ENCODE peak calls at places on chromosome 10, in six cellular contexts. One of them, this sample, is unnamed.

GRCh38 chr10:101032637-101033201 is 1.7 kb downstream of the SFXN3 start:
- DNase-seq in pancreas: no peak
- DNase-seq in transverse colon: no peak
- DNase-seq in left ventricle myocardium inferior: peak; percentile 57
- DNase-seq in PC-9: peak; percentile 63
- DNase-seq in GM23248: peak; percentile 94
- DNase-seq in this sample: no peak

GRCh38 chr10:11104772-11105675 is 87.4 kb downstream of the CELF2 start:
- DNase-seq in pancreas: no peak
- DNase-seq in transverse colon: no peak
- DNase-seq in left ventricle myocardium inferior: no peak
- DNase-seq in PC-9: no peak
- DNase-seq in GM23248: no peak
- DNase-seq in this sample: no peak

GRCh38 chr10:79487296-79488194 is 24.8 kb upstream of the EIF5AL1 start:
- DNase-seq in pancreas: peak; percentile 68
- DNase-seq in transverse colon: peak; percentile 54
- DNase-seq in left ventricle myocardium inferior: peak; percentile 43
- DNase-seq in PC-9: peak; percentile 57
- DNase-seq in GM23248: peak; percentile 75
- DNase-seq in this sample: peak; percentile 65

GRCh38 chr10:65950075-65950474 is 975.8 kb upstream of the LRRTM3 start:
- DNase-seq in pancreas: no peak
- DNase-seq in transverse colon: no peak
- DNase-seq in left ventricle myocardium inferior: no peak
- DNase-seq in PC-9: no peak
- DNase-seq in GM23248: no peak
- DNase-seq in this sample: no peak

GRCh38 chr10:131845505-131846223 is 55.1 kb upstream of the PPP2R2D start:
- DNase-seq in pancreas: no peak
- DNase-seq in transverse colon: no peak
- DNase-seq in left ventricle myocardium inferior: no peak
- DNase-seq in PC-9: no peak
- DNase-seq in GM23248: no peak
- DNase-seq in this sample: no peak

GRCh38 chr10:34013235-34013634 is 678.8 kb upstream of the NRP1 start:
- DNase-seq in pancreas: no peak
- DNase-seq in transverse colon: no peak
- DNase-seq in left ventricle myocardium inferior: no peak
- DNase-seq in PC-9: no peak
- DNase-seq in GM23248: no peak
- DNase-seq in this sample: no peak

GRCh38 chr10:72186633-72187330 is 29.0 kb upstream of the ANAPC16 start:
- DNase-seq in pancreas: no peak
- DNase-seq in transverse colon: peak; percentile 15
- DNase-seq in left ventricle myocardium inferior: no peak
- DNase-seq in PC-9: no peak
- DNase-seq in GM23248: peak; percentile 87
- DNase-seq in this sample: no peak

GRCh38 chr10:24618401-24618800 is 105.3 kb downstream of the ARHGAP21 start:
- DNase-seq in pancreas: no peak
- DNase-seq in transverse colon: no peak
- DNase-seq in left ventricle myocardium inferior: no peak
- DNase-seq in PC-9: peak; percentile 46
- DNase-seq in GM23248: no peak
- DNase-seq in this sample: no peak

GRCh38 chr10:59724098-59724938 is 14.7 kb upstream of the SLC16A9 start:
- DNase-seq in pancreas: no peak
- DNase-seq in transverse colon: peak; percentile 37
- DNase-seq in left ventricle myocardium inferior: no peak
- DNase-seq in PC-9: no peak
- DNase-seq in GM23248: no peak
- DNase-seq in this sample: no peak

GRCh38 chr10:105266966-105267539 is 626.0 kb downstream of the SORCS3 start:
- DNase-seq in pancreas: no peak
- DNase-seq in transverse colon: no peak
- DNase-seq in left ventricle myocardium inferior: no peak
- DNase-seq in PC-9: no peak
- DNase-seq in GM23248: no peak
- DNase-seq in this sample: no peak

GRCh38 chr10:105258036-105258673 is 617.1 kb downstream of the SORCS3 start:
- DNase-seq in pancreas: no peak
- DNase-seq in transverse colon: no peak
- DNase-seq in left ventricle myocardium inferior: no peak
- DNase-seq in PC-9: no peak
- DNase-seq in GM23248: no peak
- DNase-seq in this sample: no peak

GRCh38 chr10:105258674-105259065 is 617.6 kb downstream of the SORCS3 start:
- DNase-seq in pancreas: no peak
- DNase-seq in transverse colon: no peak
- DNase-seq in left ventricle myocardium inferior: no peak
- DNase-seq in PC-9: no peak
- DNase-seq in GM23248: no peak
- DNase-seq in this sample: no peak

GRCh38 chr10:105259201-105259600 is 618.1 kb downstream of the SORCS3 start:
- DNase-seq in pancreas: no peak
- DNase-seq in transverse colon: no peak
- DNase-seq in left ventricle myocardium inferior: no peak
- DNase-seq in PC-9: no peak
- DNase-seq in GM23248: no peak
- DNase-seq in this sample: no peak

GRCh38 chr10:105262666-105263065 is 621.6 kb downstream of the SORCS3 start:
- DNase-seq in pancreas: no peak
- DNase-seq in transverse colon: no peak
- DNase-seq in left ventricle myocardium inferior: no peak
- DNase-seq in PC-9: no peak
- DNase-seq in GM23248: no peak
- DNase-seq in this sample: no peak
- H3K9me3 ChIP-seq in pancreas: no peaks in the 10 kb centered on the region
- H3K9me3 ChIP-seq in transverse colon: no peaks in the 10 kb centered on the region
- H3K9me3 ChIP-seq in left ventricle myocardium inferior: no peaks in the 10 kb centered on the region
- H3K9me3 ChIP-seq in PC-9: no peaks in the 10 kb centered on the region
- H3K9me3 ChIP-seq in GM23248: no peaks in the 10 kb centered on the region
- H3K9me3 ChIP-seq in this sample: no peaks in the 10 kb centered on the region

GRCh38 chr10:8392216-8392615 is 337.7 kb downstream of the GATA3 start:
- DNase-seq in pancreas: no peak
- DNase-seq in transverse colon: no peak
- DNase-seq in left ventricle myocardium inferior: no peak
- DNase-seq in PC-9: no peak
- DNase-seq in GM23248: peak; percentile 60
- DNase-seq in this sample: no peak
- H3K4me3 ChIP-seq in pancreas: no peak overlapping the region
- H3K4me3 ChIP-seq in transverse colon: no peak overlapping the region
- H3K4me3 ChIP-seq in left ventricle myocardium inferior: no peak overlapping the region
- H3K4me3 ChIP-seq in PC-9: no peak overlapping the region
- H3K4me3 ChIP-seq in GM23248: no peak overlapping the region
- H3K4me3 ChIP-seq in this sample: no peak overlapping the region

GRCh38 chr10:129593953-129594352 is 126.9 kb downstream of the MGMT start:
- DNase-seq in pancreas: no peak
- DNase-seq in transverse colon: no peak
- DNase-seq in left ventricle myocardium inferior: no peak
- DNase-seq in PC-9: no peak
- DNase-seq in GM23248: no peak
- DNase-seq in this sample: no peak

GRCh38 chr10:129594811-129595210 is 127.8 kb downstream of the MGMT start:
- DNase-seq in pancreas: no peak
- DNase-seq in transverse colon: no peak
- DNase-seq in left ventricle myocardium inferior: no peak
- DNase-seq in PC-9: no peak
- DNase-seq in GM23248: no peak
- DNase-seq in this sample: no peak

GRCh38 chr10:129583831-129584230 is 116.8 kb downstream of the MGMT start:
- DNase-seq in pancreas: no peak
- DNase-seq in transverse colon: no peak
- DNase-seq in left ventricle myocardium inferior: no peak
- DNase-seq in PC-9: no peak
- DNase-seq in GM23248: no peak
- DNase-seq in this sample: no peak

GRCh38 chr10:129586897-129587443 is 119.9 kb downstream of the MGMT start:
- DNase-seq in pancreas: no peak
- DNase-seq in transverse colon: no peak
- DNase-seq in left ventricle myocardium inferior: no peak
- DNase-seq in PC-9: no peak
- DNase-seq in GM23248: peak; percentile 23
- DNase-seq in this sample: no peak

GRCh38 chr10:129589546-129589945 is 122.5 kb downstream of the MGMT start:
- DNase-seq in pancreas: peak; percentile 34
- DNase-seq in transverse colon: no peak
- DNase-seq in left ventricle myocardium inferior: no peak
- DNase-seq in PC-9: no peak
- DNase-seq in GM23248: no peak
- DNase-seq in this sample: no peak
- H3K9me3 ChIP-seq in pancreas: peaks cover 5% of the 10 kb centered on the region
- H3K9me3 ChIP-seq in transverse colon: peaks cover 19% of the 10 kb centered on the region
- H3K9me3 ChIP-seq in left ventricle myocardium inferior: peaks cover 33% of the 10 kb centered on the region
- H3K9me3 ChIP-seq in PC-9: no peaks in the 10 kb centered on the region
- H3K9me3 ChIP-seq in GM23248: no peaks in the 10 kb centered on the region
- H3K9me3 ChIP-seq in this sample: peaks cover 34% of the 10 kb centered on the region

GRCh38 chr10:4332764-4333473 is 493.1 kb upstream of the AKR1E2 start:
- DNase-seq in pancreas: no peak
- DNase-seq in transverse colon: no peak
- DNase-seq in left ventricle myocardium inferior: no peak
- DNase-seq in PC-9: no peak
- DNase-seq in GM23248: no peak
- DNase-seq in this sample: no peak
- H3K4me3 ChIP-seq in pancreas: no peak overlapping the region
- H3K4me3 ChIP-seq in transverse colon: no peak overlapping the region
- H3K4me3 ChIP-seq in left ventricle myocardium inferior: no peak overlapping the region
- H3K4me3 ChIP-seq in PC-9: no peak overlapping the region
- H3K4me3 ChIP-seq in GM23248: no peak overlapping the region
- H3K4me3 ChIP-seq in this sample: no peak overlapping the region

DNA sequence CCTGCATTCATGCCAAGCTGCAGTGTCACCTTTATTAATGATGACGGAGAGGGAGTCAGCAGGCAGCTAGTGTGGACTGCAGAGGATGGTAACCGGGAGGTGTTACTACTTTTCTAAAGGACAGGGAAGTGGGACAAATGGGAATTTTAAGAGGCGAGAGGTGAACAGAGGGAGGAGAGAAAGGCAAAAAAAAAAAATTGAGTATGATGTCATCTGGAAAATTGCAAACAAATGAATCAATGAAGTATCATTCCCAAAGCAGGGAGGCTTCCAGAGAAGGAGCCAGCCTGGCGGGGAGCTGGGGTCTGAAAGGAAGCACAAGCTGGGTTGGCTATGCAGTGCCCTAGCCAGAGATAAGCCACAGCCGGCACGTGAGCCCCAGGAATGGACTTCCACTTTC is 12.9 kb downstream of the FRG2B start:
- DNase-seq in pancreas: no peak
- DNase-seq in transverse colon: no peak
- DNase-seq in left ventricle myocardium inferior: no peak
- DNase-seq in PC-9: no peak
- DNase-seq in GM23248: peak; percentile 7
- DNase-seq in this sample: no peak
- H3K9me3 ChIP-seq in pancreas: no peaks in the 10 kb centered on the region
- H3K9me3 ChIP-seq in transverse colon: no peaks in the 10 kb centered on the region
- H3K9me3 ChIP-seq in left ventricle myocardium inferior: peaks cover 7% of the 10 kb centered on the region
- H3K9me3 ChIP-seq in PC-9: no peaks in the 10 kb centered on the region
- H3K9me3 ChIP-seq in GM23248: no peaks in the 10 kb centered on the region
- H3K9me3 ChIP-seq in this sample: no peaks in the 10 kb centered on the region